ENCODE peak calls at places on chromosomes 3 and 15, in four cellular contexts. A is A549, L is DND-41, C is mammary epithelial cell. Z is an unnamed sample.

GRCh38 chr15:39444729-39445470 is 136.0 kb upstream of the THBS1 start:
- DNase-seq in A (no peak), L (no peak), C (no peak), Z (peak; percentile 59)

GRCh38 chr15:39618063-39618823 is 37.4 kb downstream of the THBS1 start:
- DNase-seq in A (no peak), L (no peak), C (peak; percentile 80), Z (no peak)

GRCh38 chr3:171614318-171614967 is 154.2 kb upstream of the TNIK start:
- DNase-seq in A (no peak), L (no peak), C (peak; percentile 24), Z (peak; percentile 8)

GRCh38 chr3:38168151-38168987 is 3.0 kb downstream of the OXSR1 start:
- DNase-seq in A (no peak), L (no peak), C (peak; percentile 66), Z (peak; percentile 79)

GRCh38 chr3:186821429-186822367 is 15.4 kb upstream of the RFC4 start:
- DNase-seq in A (peak; percentile 56), L (no peak), C (peak; percentile 24), Z (peak; percentile 71)

GRCh38 chr3:115683773-115684172 is 60.5 kb downstream of the GAP43 start:
- DNase-seq in A (no peak), L (no peak), C (no peak), Z (no peak)

GRCh38 chr3:166663194-166663593 is 716.9 kb downstream of the ZBBX start:
- DNase-seq in A (no peak), L (no peak), C (peak; percentile 51), Z (no peak)

GRCh38 chr3:6168242-6168641 is 692.7 kb upstream of the GRM7 start:
- DNase-seq in A (no peak), L (no peak), C (no peak), Z (no peak)

GRCh38 chr15:81002254-81003022 is 1.7 kb downstream of the TLNRD1 start:
- DNase-seq in A (peak; percentile 33), L (no peak), C (no peak), Z (peak; percentile 22)

GRCh38 chr15:92797168-92798052 is 102.7 kb upstream of the CHD2 start:
- DNase-seq in A (peak; percentile 84), L (peak; percentile 27), C (peak; percentile 66), Z (peak; percentile 87)
- H3K27ac ChIP-seq in A (peak overlapping the region; percentile 81), L (peak overlapping the region; percentile 24), C (peak overlapping the region; percentile 35), Z (no peak overlapping the region)

GRCh38 chr15:71752604-71753289 is 57.6 kb upstream of the NR2E3 start:
- DNase-seq in A (peak; percentile 97), L (no peak), C (peak; percentile 53), Z (peak; percentile 97)
- H3K4me2 ChIP-seq in A (peak overlapping the region; percentile 62), L (no peak overlapping the region), C (no peak overlapping the region), Z (no peak overlapping the region)

DNA sequence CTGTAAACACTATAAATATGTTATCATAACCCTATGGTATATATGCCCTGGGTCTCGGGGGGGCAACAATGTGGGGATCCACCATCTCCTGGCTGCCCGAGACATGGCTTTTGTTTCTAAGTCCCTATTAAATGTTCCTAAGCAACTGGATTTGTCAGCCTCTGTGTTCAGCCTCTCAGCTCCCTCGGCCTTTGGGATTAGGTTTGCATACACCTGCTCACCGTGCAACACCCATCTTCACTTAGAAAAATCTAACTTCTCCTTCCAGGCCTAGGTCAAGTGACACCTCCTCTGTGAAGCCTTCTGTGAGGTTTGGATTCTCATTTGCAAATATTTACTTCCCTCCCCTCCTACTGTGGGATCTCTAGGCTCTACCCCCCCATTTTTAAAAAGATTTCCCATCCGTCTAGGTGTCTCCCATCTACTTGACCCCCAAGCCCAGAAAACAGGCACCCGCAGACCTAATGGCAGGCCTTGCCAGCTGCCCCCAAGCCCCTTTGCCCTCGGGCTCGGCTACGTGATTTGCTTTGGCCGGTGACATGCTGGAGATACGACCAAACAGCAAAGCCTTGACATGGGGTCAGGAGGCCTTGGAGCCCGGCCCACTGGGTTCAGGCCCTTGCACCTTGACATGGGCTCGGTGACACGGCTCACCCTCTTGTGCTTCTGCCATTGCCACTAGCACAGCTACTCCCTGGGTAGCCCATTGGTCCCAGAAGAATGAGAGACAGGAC is 66.0 kb upstream of the BLM start:
- DNase-seq in A (no peak), L (no peak), C (no peak), Z (no peak)
- H3K27ac ChIP-seq in A (no peak overlapping the region), L (no peak overlapping the region), C (no peak overlapping the region), Z (no peak overlapping the region)

DNA sequence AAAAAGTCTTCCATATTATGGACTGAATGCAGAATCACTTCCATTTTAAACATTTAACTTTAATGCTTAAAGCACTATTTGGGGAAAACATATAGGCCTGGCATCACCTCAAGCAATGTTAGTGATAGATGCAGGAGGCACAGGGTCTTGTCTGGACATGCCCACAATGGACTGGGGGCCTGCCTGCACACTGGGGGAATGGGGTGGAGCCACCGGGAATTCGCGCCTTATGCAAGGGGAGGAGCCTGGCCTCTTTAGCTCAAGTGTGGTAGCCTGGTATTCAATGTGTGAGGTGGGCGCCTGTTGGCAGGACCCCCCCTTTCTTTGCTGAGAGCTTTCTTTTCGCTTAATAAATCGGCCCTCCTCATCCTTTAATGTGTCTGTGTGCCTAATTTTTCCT is 29.9 kb downstream of the ACKR4 start:
- DNase-seq in A (no peak), L (no peak), C (no peak), Z (no peak)
- H3K4me2 ChIP-seq in A (no peak overlapping the region), L (no peak overlapping the region), C (no peak overlapping the region), Z (no peak overlapping the region)

GRCh38 chr3:112116777-112117186 is 16.3 kb downstream of the GCSAM start:
- DNase-seq in A (no peak), L (no peak), C (no peak), Z (no peak)
- H3K27ac ChIP-seq in A (no peak overlapping the region), L (no peak overlapping the region), C (no peak overlapping the region), Z (no peak overlapping the region)

DNA sequence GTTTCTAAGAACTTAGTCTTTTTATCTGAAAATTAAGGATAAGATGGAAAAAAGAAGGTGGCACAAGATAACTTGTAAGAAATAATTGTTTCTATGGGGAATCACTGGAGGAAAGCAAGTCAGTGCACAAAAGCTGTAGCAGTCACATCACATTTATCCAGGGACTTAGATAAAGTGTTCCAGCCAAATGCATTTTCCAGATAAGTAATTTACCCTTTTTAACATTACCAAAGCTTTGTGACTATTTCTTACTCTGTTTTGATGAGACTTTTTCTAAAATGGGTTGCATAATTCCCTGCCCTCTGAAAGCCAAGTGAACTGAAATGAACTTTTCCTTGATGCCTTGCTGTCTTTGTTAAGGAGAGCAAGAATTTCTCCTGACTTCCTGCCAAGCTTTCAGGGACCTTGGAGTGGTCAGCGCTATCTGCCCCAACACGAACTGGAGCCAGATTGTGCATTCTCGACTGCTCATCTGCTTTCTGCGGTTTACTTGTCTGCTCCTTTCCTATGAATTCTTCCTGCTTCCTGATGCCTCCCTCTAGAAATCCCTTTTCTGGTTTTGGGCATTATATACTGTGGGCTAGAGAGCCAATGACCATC is 34.9 kb downstream of the EIF4E3 start:
- DNase-seq in A (no peak), L (no peak), C (peak; percentile 82), Z (peak; percentile 62)
- H3K4me2 ChIP-seq in A (peak overlapping the region; percentile 6), L (no peak overlapping the region), C (peak overlapping the region; percentile 81), Z (peak overlapping the region; percentile 56)

Z was measured in fibroblast of lung.